ENCODE peak calls at places on chromosomes 11 and 22, in seven cellular contexts. One of them, this sample, is unnamed.
A peak's percentile ranks its signal among the peaks of the same experiment; 100 is the strongest.

GRCh38 chr11:2451916-2452694 is 7.3 kb downstream of the KCNQ1 start:
- DNase-seq in PC-3: no peak
- DNase-seq in activated CD4-positive, alpha-beta T cell treated with anti-CD3 and anti-CD28 coated beads, Interleukin-2, amount 50 U/mL, for 1 hour: no peak
- DNase-seq in NCI-H2107: no peak
- DNase-seq in sigmoid colon: no peak
- DNase-seq in memory B cell: no peak
- DNase-seq in stromal cell of bone marrow: no peak
- DNase-seq in this sample: no peak

GRCh38 chr11:118572914-118573550 is 823 bp downstream of the ARCN1 start:
- DNase-seq in sigmoid colon: no peak
- DNase-seq in activated CD4-positive, alpha-beta T cell treated with anti-CD3 and anti-CD28 coated beads, Interleukin-2, amount 50 U/mL, for 1 hour: peak; percentile 9
- DNase-seq in stromal cell of bone marrow: no peak
- DNase-seq in PC-3: peak; percentile 40
- DNase-seq in memory B cell: no peak
- DNase-seq in NCI-H2107: no peak
- DNase-seq in this sample: no peak

GRCh38 chr11:47406896-47407745 is 1.3 kb upstream of the SLC39A13 start:
- DNase-seq in activated CD4-positive, alpha-beta T cell treated with anti-CD3 and anti-CD28 coated beads, Interleukin-2, amount 50 U/mL, for 1 hour: no peak
- DNase-seq in NCI-H2107: no peak
- DNase-seq in PC-3: no peak
- DNase-seq in sigmoid colon: peak; percentile 70
- DNase-seq in stromal cell of bone marrow: no peak
- DNase-seq in memory B cell: no peak
- DNase-seq in this sample: no peak

GRCh38 chr11:75142714-75143419 is 8.0 kb upstream of the SLCO2B1 start:
- DNase-seq in PC-3: peak; percentile 94
- DNase-seq in memory B cell: no peak
- DNase-seq in NCI-H2107: no peak
- DNase-seq in stromal cell of bone marrow: peak; percentile 88
- DNase-seq in activated CD4-positive, alpha-beta T cell treated with anti-CD3 and anti-CD28 coated beads, Interleukin-2, amount 50 U/mL, for 1 hour: peak; percentile 55
- DNase-seq in sigmoid colon: peak; percentile 88
- DNase-seq in this sample: peak; percentile 91

GRCh38 chr11:19173004-19173689 is 28.6 kb downstream of the CSRP3 start:
- DNase-seq in sigmoid colon: no peak
- DNase-seq in NCI-H2107: no peak
- DNase-seq in stromal cell of bone marrow: no peak
- DNase-seq in PC-3: no peak
- DNase-seq in activated CD4-positive, alpha-beta T cell treated with anti-CD3 and anti-CD28 coated beads, Interleukin-2, amount 50 U/mL, for 1 hour: no peak
- DNase-seq in memory B cell: no peak
- DNase-seq in this sample: no peak

GRCh38 chr22:29520851-29521250 is 32.7 kb downstream of the THOC5 start:
- DNase-seq in sigmoid colon: no peak
- DNase-seq in stromal cell of bone marrow: peak; percentile 68
- DNase-seq in activated CD4-positive, alpha-beta T cell treated with anti-CD3 and anti-CD28 coated beads, Interleukin-2, amount 50 U/mL, for 1 hour: no peak
- DNase-seq in PC-3: peak; percentile 10
- DNase-seq in memory B cell: no peak
- DNase-seq in NCI-H2107: no peak
- DNase-seq in this sample: no peak

GRCh38 chr11:57468276-57468675 is 7.9 kb downstream of the RTN4RL2 start:
- DNase-seq in PC-3: no peak
- DNase-seq in stromal cell of bone marrow: no peak
- DNase-seq in sigmoid colon: no peak
- DNase-seq in memory B cell: no peak
- DNase-seq in NCI-H2107: no peak
- DNase-seq in activated CD4-positive, alpha-beta T cell treated with anti-CD3 and anti-CD28 coated beads, Interleukin-2, amount 50 U/mL, for 1 hour: no peak
- DNase-seq in this sample: no peak

GRCh38 chr11:126510621-126511370 is 155.3 kb downstream of the ST3GAL4 start:
- DNase-seq in sigmoid colon: peak; percentile 11
- DNase-seq in memory B cell: no peak
- DNase-seq in PC-3: no peak
- DNase-seq in NCI-H2107: no peak
- DNase-seq in activated CD4-positive, alpha-beta T cell treated with anti-CD3 and anti-CD28 coated beads, Interleukin-2, amount 50 U/mL, for 1 hour: no peak
- DNase-seq in stromal cell of bone marrow: no peak
- DNase-seq in this sample: no peak

GRCh38 chr11:35413568-35413967 is 5.8 kb downstream of the SLC1A2 start:
- DNase-seq in PC-3: no peak
- DNase-seq in stromal cell of bone marrow: no peak
- DNase-seq in sigmoid colon: no peak
- DNase-seq in memory B cell: no peak
- DNase-seq in NCI-H2107: no peak
- DNase-seq in activated CD4-positive, alpha-beta T cell treated with anti-CD3 and anti-CD28 coated beads, Interleukin-2, amount 50 U/mL, for 1 hour: no peak
- DNase-seq in this sample: no peak

GRCh38 chr11:70270877-70271634 is 566 bp downstream of the PPFIA1 start:
- DNase-seq in activated CD4-positive, alpha-beta T cell treated with anti-CD3 and anti-CD28 coated beads, Interleukin-2, amount 50 U/mL, for 1 hour: peak; percentile 44
- DNase-seq in PC-3: peak; percentile 47
- DNase-seq in stromal cell of bone marrow: peak; percentile 55
- DNase-seq in sigmoid colon: peak; percentile 69
- DNase-seq in memory B cell: peak; percentile 69
- DNase-seq in NCI-H2107: no peak
- DNase-seq in this sample: no peak

This sample was measured in NCI-H510A.